ENCODE peak calls at places on chromosomes 4 and X, in nine cellular contexts. One of them, this sample, is unnamed.

GRCh38 chr4:137993232-137993631 is 248.9 kb downstream of the SLC7A11 start:
- DNase-seq in left colon: no peak
- DNase-seq in EL: no peak
- DNase-seq in germinal center: no peak
- DNase-seq in LoVo: no peak
- DNase-seq in cardiac fibroblast: no peak
- DNase-seq in lower lobe of right lung: no peak
- DNase-seq in NCI-H2081: no peak
- DNase-seq in Right ventricle myocardium inferior: no peak
- DNase-seq in this sample: no peak

GRCh38 chrX:46796574-46797191 is 37.8 kb upstream of the SLC9A7 start:
- DNase-seq in left colon: peak
- DNase-seq in EL: peak
- DNase-seq in germinal center: peak
- DNase-seq in LoVo: peak
- DNase-seq in cardiac fibroblast: peak
- DNase-seq in lower lobe of right lung: peak
- DNase-seq in NCI-H2081: peak
- DNase-seq in Right ventricle myocardium inferior: peak
- DNase-seq in this sample: no peak

GRCh38 chrX:314781-315595 is 3.6 kb downstream of the GTPBP6 start:
- DNase-seq in left colon: no peak
- DNase-seq in EL: no peak
- DNase-seq in germinal center: no peak
- DNase-seq in LoVo: no peak
- DNase-seq in cardiac fibroblast: no peak
- DNase-seq in lower lobe of right lung: peak
- DNase-seq in NCI-H2081: no peak
- DNase-seq in Right ventricle myocardium inferior: peak
- DNase-seq in this sample: no peak

GRCh38 chrX:42531431-42531830 is 246.5 kb downstream of the PPP1R2C start:
- DNase-seq in left colon: no peak
- DNase-seq in EL: no peak
- DNase-seq in germinal center: no peak
- DNase-seq in LoVo: no peak
- DNase-seq in cardiac fibroblast: no peak
- DNase-seq in lower lobe of right lung: no peak
- DNase-seq in NCI-H2081: no peak
- DNase-seq in Right ventricle myocardium inferior: no peak
- DNase-seq in this sample: no peak

GRCh38 chr4:139144161-139144859 is 32.7 kb downstream of the ELF2 start:
- DNase-seq in left colon: peak
- DNase-seq in EL: peak
- DNase-seq in germinal center: no peak
- DNase-seq in LoVo: no peak
- DNase-seq in cardiac fibroblast: peak
- DNase-seq in lower lobe of right lung: peak
- DNase-seq in NCI-H2081: no peak
- DNase-seq in Right ventricle myocardium inferior: peak
- DNase-seq in this sample: no peak

GRCh38 chr4:163395758-163396157 is 52.1 kb downstream of the NPY5R start:
- DNase-seq in left colon: no peak
- DNase-seq in EL: peak
- DNase-seq in germinal center: no peak
- DNase-seq in LoVo: peak
- DNase-seq in cardiac fibroblast: peak
- DNase-seq in lower lobe of right lung: no peak
- DNase-seq in NCI-H2081: no peak
- DNase-seq in Right ventricle myocardium inferior: no peak
- DNase-seq in this sample: no peak

GRCh38 chrX:21168401-21169160 is 205.6 kb upstream of the CNKSR2 start:
- DNase-seq in left colon: no peak
- DNase-seq in EL: no peak
- DNase-seq in germinal center: no peak
- DNase-seq in LoVo: no peak
- DNase-seq in cardiac fibroblast: no peak
- DNase-seq in lower lobe of right lung: no peak
- DNase-seq in NCI-H2081: no peak
- DNase-seq in Right ventricle myocardium inferior: no peak
- DNase-seq in this sample: no peak

GRCh38 chr4:183455431-183456145 is 11.2 kb downstream of the CDKN2AIP start:
- DNase-seq in left colon: no peak
- DNase-seq in EL: peak
- DNase-seq in germinal center: no peak
- DNase-seq in LoVo: no peak
- DNase-seq in cardiac fibroblast: no peak
- DNase-seq in lower lobe of right lung: no peak
- DNase-seq in NCI-H2081: no peak
- DNase-seq in Right ventricle myocardium inferior: no peak
- DNase-seq in this sample: no peak

GRCh38 chr4:109432676-109433075 is 939 bp upstream of the SEC24B start:
- DNase-seq in left colon: no peak
- DNase-seq in EL: peak
- DNase-seq in germinal center: no peak
- DNase-seq in LoVo: no peak
- DNase-seq in cardiac fibroblast: peak
- DNase-seq in lower lobe of right lung: no peak
- DNase-seq in NCI-H2081: no peak
- DNase-seq in Right ventricle myocardium inferior: no peak
- DNase-seq in this sample: no peak

GRCh38 chrX:111095974-111096870 is at the start of gene PAK3:
- DNase-seq in left colon: peak
- DNase-seq in EL: peak
- DNase-seq in germinal center: peak
- DNase-seq in LoVo: peak
- DNase-seq in cardiac fibroblast: peak
- DNase-seq in lower lobe of right lung: peak
- DNase-seq in NCI-H2081: peak
- DNase-seq in Right ventricle myocardium inferior: no peak
- DNase-seq in this sample: peak

GRCh38 chrX:148940411-148940996 is 440.1 kb downstream of the AFF2 start:
- DNase-seq in left colon: no peak
- DNase-seq in EL: no peak
- DNase-seq in germinal center: no peak
- DNase-seq in LoVo: no peak
- DNase-seq in cardiac fibroblast: peak
- DNase-seq in lower lobe of right lung: no peak
- DNase-seq in NCI-H2081: no peak
- DNase-seq in Right ventricle myocardium inferior: no peak
- DNase-seq in this sample: no peak

GRCh38 chr4:27702710-27703431 is 842.2 kb downstream of the STIM2 start:
- DNase-seq in left colon: no peak
- DNase-seq in EL: peak
- DNase-seq in germinal center: no peak
- DNase-seq in LoVo: no peak
- DNase-seq in cardiac fibroblast: no peak
- DNase-seq in lower lobe of right lung: no peak
- DNase-seq in NCI-H2081: peak
- DNase-seq in Right ventricle myocardium inferior: no peak
- DNase-seq in this sample: no peak

GRCh38 chrX:97380200-97380599 is 496.5 kb downstream of the RPA4 start:
- DNase-seq in left colon: no peak
- DNase-seq in EL: no peak
- DNase-seq in germinal center: no peak
- DNase-seq in LoVo: no peak
- DNase-seq in cardiac fibroblast: no peak
- DNase-seq in lower lobe of right lung: no peak
- DNase-seq in NCI-H2081: no peak
- DNase-seq in Right ventricle myocardium inferior: no peak
- DNase-seq in this sample: no peak

GRCh38 chrX:46758956-46759644 is at the start of gene SLC9A7:
- DNase-seq in left colon: peak
- DNase-seq in EL: peak
- DNase-seq in germinal center: peak
- DNase-seq in LoVo: peak
- DNase-seq in cardiac fibroblast: peak
- DNase-seq in lower lobe of right lung: peak
- DNase-seq in NCI-H2081: peak
- DNase-seq in Right ventricle myocardium inferior: peak
- DNase-seq in this sample: peak

GRCh38 chr4:123844374-123844773 is 447.8 kb downstream of the SPRY1 start:
- DNase-seq in left colon: no peak
- DNase-seq in EL: no peak
- DNase-seq in germinal center: no peak
- DNase-seq in LoVo: no peak
- DNase-seq in cardiac fibroblast: no peak
- DNase-seq in lower lobe of right lung: no peak
- DNase-seq in NCI-H2081: no peak
- DNase-seq in Right ventricle myocardium inferior: no peak
- DNase-seq in this sample: no peak

GRCh38 chrX:109839694-109840358 is 106.8 kb upstream of the ACSL4 start:
- DNase-seq in left colon: no peak
- DNase-seq in EL: peak
- DNase-seq in germinal center: no peak
- DNase-seq in LoVo: no peak
- DNase-seq in cardiac fibroblast: peak
- DNase-seq in lower lobe of right lung: no peak
- DNase-seq in NCI-H2081: no peak
- DNase-seq in Right ventricle myocardium inferior: no peak
- DNase-seq in this sample: no peak

GRCh38 chr4:28682872-28683271 is 1822.2 kb downstream of the STIM2 start:
- DNase-seq in left colon: no peak
- DNase-seq in EL: no peak
- DNase-seq in germinal center: no peak
- DNase-seq in LoVo: no peak
- DNase-seq in cardiac fibroblast: no peak
- DNase-seq in lower lobe of right lung: no peak
- DNase-seq in NCI-H2081: no peak
- DNase-seq in Right ventricle myocardium inferior: no peak
- DNase-seq in this sample: no peak

GRCh38 chrX:80335062-80335830 is 85.0 kb upstream of the TENT5D start:
- DNase-seq in left colon: peak
- DNase-seq in EL: no peak
- DNase-seq in germinal center: no peak
- DNase-seq in LoVo: peak
- DNase-seq in cardiac fibroblast: peak
- DNase-seq in lower lobe of right lung: peak
- DNase-seq in NCI-H2081: peak
- DNase-seq in Right ventricle myocardium inferior: peak
- DNase-seq in this sample: no peak

GRCh38 chr4:103152381-103152780 is 45.8 kb downstream of the CENPE start:
- DNase-seq in left colon: no peak
- DNase-seq in EL: no peak
- DNase-seq in germinal center: no peak
- DNase-seq in LoVo: no peak
- DNase-seq in cardiac fibroblast: no peak
- DNase-seq in lower lobe of right lung: no peak
- DNase-seq in NCI-H2081: no peak
- DNase-seq in Right ventricle myocardium inferior: no peak
- DNase-seq in this sample: no peak

GRCh38 chr4:79050521-79050880 is 111.3 kb upstream of the PAQR3 start:
- DNase-seq in left colon: peak
- DNase-seq in EL: no peak
- DNase-seq in germinal center: no peak
- DNase-seq in LoVo: no peak
- DNase-seq in cardiac fibroblast: no peak
- DNase-seq in lower lobe of right lung: no peak
- DNase-seq in NCI-H2081: peak
- DNase-seq in Right ventricle myocardium inferior: no peak
- DNase-seq in this sample: no peak

This sample was measured in coronary artery.